ENCODE peak calls at places on chromosomes 12 and 14, in four cellular contexts. N, U, Y and B are unnamed samples.

GRCh38 chr14:79809849-79810612 is 401.3 kb downstream of the DIO2 start:
- DNase-seq in N (no peak), U (peak; percentile 5), Y (no peak), B (no peak)

GRCh38 chr12:22821985-22822384 is 197.0 kb downstream of the ETNK1 start:
- DNase-seq in N (no peak), U (no peak), Y (no peak), B (no peak)

GRCh38 chr12:111429760-111430417 is 24.2 kb downstream of the SH2B3 start:
- DNase-seq in N (no peak), U (no peak), Y (no peak), B (no peak)

GRCh38 chr12:93415723-93416464 is 25.9 kb downstream of the UBE2N start:
- DNase-seq in N (no peak), U (no peak), Y (no peak), B (no peak)

GRCh38 chr12:61301817-61302216 is 958.4 kb upstream of the USP15 start:
- DNase-seq in N (no peak), U (no peak), Y (no peak), B (no peak)

GRCh38 chr12:108948369-108948768 is 68.5 kb downstream of the DAO start:
- DNase-seq in N (no peak), U (no peak), Y (no peak), B (no peak)

GRCh38 chr14:53333809-53334208 is 180.7 kb upstream of the DDHD1 start:
- DNase-seq in N (no peak), U (no peak), Y (no peak), B (no peak)

GRCh38 chr14:73209943-73210342 is 27.4 kb upstream of the PAPLN start:
- DNase-seq in N (no peak), U (no peak), Y (no peak), B (no peak)

GRCh38 chr12:12126551-12126950 is 55.8 kb downstream of the BCL2L14 start:
- DNase-seq in N (no peak), U (no peak), Y (no peak), B (no peak)

GRCh38 chr14:29814153-29815057 is 113.2 kb downstream of the PRKD1 start:
- DNase-seq in N (peak; percentile 79), U (no peak), Y (no peak), B (no peak)

GRCh38 chr12:130514149-130514551 is 176.5 kb downstream of the PIWIL1 start:
- DNase-seq in N (no peak), U (no peak), Y (no peak), B (no peak)

GRCh38 chr14:99272669-99273024 is 650 bp upstream of the BCL11B start:
- DNase-seq in N (no peak), U (peak; percentile 46), Y (no peak), B (no peak)

GRCh38 chr14:21087294-21088091 is 11.0 kb downstream of the ZNF219 start:
- DNase-seq in N (no peak), U (no peak), Y (no peak), B (peak; percentile 80)

GRCh38 chr12:57522019-57522886 is at the start of gene MBD6:
- DNase-seq in N (peak; percentile 94), U (peak; percentile 96), Y (peak; percentile 97), B (peak; percentile 98)

GRCh38 chr14:100278702-100279101 is 27.5 kb downstream of the SLC25A29 start:
- DNase-seq in N (no peak), U (no peak), Y (no peak), B (no peak)

GRCh38 chr14:100859781-100860180 is 33.9 kb downstream of the MEG3 start:
- DNase-seq in N (no peak), U (no peak), Y (no peak), B (no peak)

GRCh38 chr12:124399622-124400021 is 104.7 kb downstream of the RFLNA start:
- DNase-seq in N (no peak), U (peak; percentile 69), Y (peak; percentile 68), B (no peak)

GRCh38 chr12:85036736-85037135 is 585 bp downstream of the LRRIQ1 start:
- DNase-seq in N (no peak), U (peak; percentile 5), Y (no peak), B (no peak)

GRCh38 chr14:39762576-39763401 is 330.6 kb upstream of the FBXO33 start:
- DNase-seq in N (no peak), U (no peak), Y (no peak), B (no peak)

GRCh38 chr12:86173044-86173443 is 83.1 kb downstream of the MGAT4C start:
- DNase-seq in N (no peak), U (no peak), Y (no peak), B (no peak)

GRCh38 chr14:75294649-75295033 is 16.0 kb downstream of the FOS start:
- DNase-seq in N (no peak), U (peak; percentile 47), Y (no peak), B (no peak)

GRCh38 chr14:90569606-90570462 is 173.0 kb downstream of the CALM1 start:
- DNase-seq in N (no peak), U (no peak), Y (no peak), B (no peak)

GRCh38 chr14:34714320-34715107 is at the start of gene CFL2:
- DNase-seq in N (peak; percentile 79), U (peak; percentile 88), Y (peak; percentile 83), B (peak; percentile 51)
- TF ChIP-seq POLR2A in N (no peak), U (peak; percentile 66), Y (peak; percentile 78), B (peak; percentile 22)

GRCh38 chr14:77641207-77641533 is 24.7 kb upstream of the SPTLC2 start:
- DNase-seq in N (no peak), U (no peak), Y (no peak), B (no peak)
- H3K4me3 ChIP-seq in N (no peak overlapping the region), U (no peak overlapping the region), Y (no peak overlapping the region), B (no peak overlapping the region)

DNA sequence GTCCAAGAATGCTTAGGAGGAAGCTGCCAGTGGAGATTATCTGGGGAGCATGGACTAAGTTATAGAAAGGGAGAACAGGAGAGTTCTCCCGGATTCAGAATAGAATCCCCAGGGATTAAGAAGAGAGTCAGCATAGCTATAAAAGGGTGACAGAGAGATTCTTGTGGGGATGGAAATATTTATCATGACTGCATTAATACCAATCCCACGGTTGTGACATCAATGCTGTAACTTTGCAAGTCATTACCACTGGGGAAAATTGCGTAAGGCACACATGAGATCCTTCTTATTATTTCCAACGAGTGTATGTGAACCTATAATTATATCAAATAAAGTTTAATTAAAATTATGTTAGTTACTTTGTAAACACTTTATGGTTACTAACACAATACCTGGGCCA is 447.9 kb upstream of the TMEM132C start:
- DNase-seq in N (no peak), U (no peak), Y (no peak), B (no peak)
- TF ChIP-seq POLR2A in N (no peak), U (no peak), Y (no peak), B (no peak)

DNA sequence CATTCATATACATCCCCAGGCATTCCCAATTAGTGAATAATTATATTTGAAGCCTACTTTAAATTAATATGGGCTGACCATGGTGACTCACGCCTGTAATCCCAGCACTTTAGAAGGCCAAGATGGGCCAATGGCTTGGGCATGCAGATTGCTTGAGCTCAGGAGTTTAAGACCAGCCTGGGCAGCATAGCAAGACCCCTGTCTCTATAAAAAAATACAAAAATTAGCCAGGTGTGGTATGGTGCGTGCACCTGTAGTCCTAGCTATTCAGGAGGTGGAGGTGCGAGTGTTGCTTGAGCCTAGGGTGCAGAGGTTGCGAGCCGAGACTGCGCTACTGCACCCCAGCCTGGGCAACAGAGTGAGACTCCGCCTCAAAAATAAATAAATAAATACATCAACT is 7.6 kb upstream of the ARID2 start:
- DNase-seq in N (no peak), U (no peak), Y (no peak), B (no peak)
- H3K4me3 ChIP-seq in N (no peak overlapping the region), U (no peak overlapping the region), Y (no peak overlapping the region), B (no peak overlapping the region)

GRCh38 chr14:65413739-65414045 is 1.2 kb downstream of the FUT8 start:
- DNase-seq in N (no peak), U (no peak), Y (no peak), B (no peak)

GRCh38 chr14:65411656-65412188 is 808 bp upstream of the FUT8 start:
- DNase-seq in N (peak; percentile 94), U (peak; percentile 87), Y (peak; percentile 92), B (peak; percentile 98)

GRCh38 chr14:65412189-65412846 is at the start of gene FUT8:
- DNase-seq in N (peak; percentile 98), U (peak; percentile 84), Y (peak; percentile 92), B (peak; percentile 92)

GRCh38 chr14:65414961-65415589 is 2.5 kb downstream of the FUT8 start:
- DNase-seq in N (no peak), U (peak; percentile 12), Y (no peak), B (no peak)

DNA sequence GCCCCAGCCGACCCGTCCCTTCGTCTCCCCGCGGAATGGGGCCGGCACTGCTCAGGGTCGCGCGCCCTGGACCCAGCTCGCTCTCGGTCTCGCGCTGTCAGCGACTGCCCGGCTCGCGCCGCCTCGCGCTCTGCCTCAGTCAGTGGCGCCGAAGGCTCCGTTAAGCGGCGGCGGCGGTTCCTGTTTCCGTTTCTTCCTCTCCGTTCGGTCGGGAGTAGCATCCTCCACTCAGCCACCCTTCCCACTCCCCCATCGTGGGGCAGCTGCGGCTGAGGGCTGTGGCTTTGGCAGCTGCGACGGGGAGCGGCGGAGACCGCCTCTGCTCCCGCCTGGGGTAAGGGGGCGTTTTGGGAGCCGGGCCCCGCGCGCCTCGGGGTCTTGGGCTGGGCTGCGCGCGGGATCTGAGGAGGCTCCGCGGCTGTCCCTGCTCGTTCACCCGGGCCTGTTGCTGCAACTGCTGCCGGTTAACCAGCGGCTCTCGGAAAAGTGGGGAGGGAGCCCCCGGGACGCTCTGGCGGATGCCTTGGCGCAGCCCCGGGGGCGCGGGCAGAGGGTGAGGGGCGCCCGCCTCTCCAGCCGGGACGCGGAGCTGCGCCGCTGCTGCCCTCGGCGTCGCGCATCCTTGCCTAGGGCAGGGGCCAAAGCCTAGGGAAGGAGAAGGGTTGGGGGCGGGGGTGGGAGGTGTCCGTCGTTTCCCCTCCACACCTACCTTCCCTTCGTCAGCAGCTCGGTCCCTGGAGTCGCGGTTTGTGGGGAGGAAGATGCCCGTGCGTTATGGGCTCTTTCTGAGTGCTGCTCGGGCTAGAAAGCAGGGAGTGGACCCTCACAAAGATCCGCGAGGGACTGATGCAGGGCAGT is 580 bp downstream of the FUT8 start:
- DNase-seq in N (peak; percentile 74), U (peak; percentile 44), Y (peak; percentile 49), B (peak; percentile 94)
- TF ChIP-seq POLR2A in N (no peak), U (no peak), Y (no peak), B (no peak)

DNA sequence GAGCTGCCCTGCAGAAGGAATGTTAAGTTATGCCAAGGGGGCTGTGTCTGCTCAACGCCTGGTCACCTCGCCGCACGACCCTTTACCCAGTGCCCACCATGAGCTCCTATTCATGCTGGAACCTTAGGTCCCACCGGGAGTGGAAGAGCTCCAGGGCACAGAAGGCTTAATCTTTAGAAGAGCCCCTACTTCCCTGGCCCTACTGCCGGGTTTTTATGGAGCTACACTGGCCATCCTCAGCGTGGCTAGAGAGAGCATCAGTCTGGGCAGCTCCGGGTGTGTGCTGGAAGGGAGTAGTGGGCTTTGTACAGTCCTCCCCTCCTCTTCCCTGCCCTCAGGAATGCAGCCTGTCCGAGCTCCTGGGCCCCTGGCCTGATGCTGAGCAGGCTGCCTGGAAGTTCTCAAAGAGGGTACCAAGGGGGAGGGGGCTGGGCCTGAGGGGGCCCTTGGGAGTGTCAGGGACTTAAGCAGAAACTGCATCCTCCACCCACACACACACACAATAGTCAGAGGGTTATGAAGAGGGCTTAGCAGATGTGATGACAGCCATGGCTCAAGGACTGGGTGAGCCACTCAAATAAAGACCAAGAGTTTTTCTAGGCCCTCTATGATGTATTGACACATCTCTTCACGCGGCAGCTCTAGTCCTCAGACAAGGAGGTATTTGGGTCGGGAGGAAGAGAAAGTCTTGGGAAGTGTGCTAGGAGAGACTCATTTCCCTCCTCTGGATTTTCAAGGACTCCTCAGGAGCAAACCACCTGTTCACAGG is 16.4 kb upstream of the FIGNL2 start:
- DNase-seq in N (no peak), U (no peak), Y (no peak), B (no peak)
- H3K4me3 ChIP-seq in N (peak overlapping the region; percentile 20), U (no peak overlapping the region), Y (no peak overlapping the region), B (no peak overlapping the region)